ENCODE peak calls at places on chromosomes 2 and 18, in five cellular contexts. One of them, this sample, is unnamed.

GRCh38 chr2:238652053-238652770 is 195.7 kb upstream of the TWIST2 start:
- DNase-seq in pons: no peak
- DNase-seq in stimulated activated CD4-positive, alpha-beta T cell treated with anti-CD3 and anti-CD28 coated beads, Interleukin-1b, Interleukin-23, amount 100 ng/mL, for 24 hours: no peak
- DNase-seq in mesendoderm: no peak
- DNase-seq in T follicular helper cell: no peak
- DNase-seq in this sample: no peak

GRCh38 chr18:2980607-2980923 is 32.4 kb downstream of the LPIN2 start:
- DNase-seq in pons: no peak
- DNase-seq in stimulated activated CD4-positive, alpha-beta T cell treated with anti-CD3 and anti-CD28 coated beads, Interleukin-1b, Interleukin-23, amount 100 ng/mL, for 24 hours: no peak
- DNase-seq in mesendoderm: no peak
- DNase-seq in T follicular helper cell: no peak
- DNase-seq in this sample: no peak

GRCh38 chr2:204643326-204643725 is 98.1 kb downstream of the PARD3B start:
- DNase-seq in pons: no peak
- DNase-seq in stimulated activated CD4-positive, alpha-beta T cell treated with anti-CD3 and anti-CD28 coated beads, Interleukin-1b, Interleukin-23, amount 100 ng/mL, for 24 hours: no peak
- DNase-seq in mesendoderm: no peak
- DNase-seq in T follicular helper cell: no peak
- DNase-seq in this sample: no peak

GRCh38 chr2:167861574-167862193 is 385.7 kb downstream of the STK39 start:
- DNase-seq in pons: no peak
- DNase-seq in stimulated activated CD4-positive, alpha-beta T cell treated with anti-CD3 and anti-CD28 coated beads, Interleukin-1b, Interleukin-23, amount 100 ng/mL, for 24 hours: no peak
- DNase-seq in mesendoderm: peak
- DNase-seq in T follicular helper cell: no peak
- DNase-seq in this sample: no peak

GRCh38 chr2:209768557-209768956 is 3.1 kb upstream of the UNC80 start:
- DNase-seq in pons: no peak
- DNase-seq in stimulated activated CD4-positive, alpha-beta T cell treated with anti-CD3 and anti-CD28 coated beads, Interleukin-1b, Interleukin-23, amount 100 ng/mL, for 24 hours: no peak
- DNase-seq in mesendoderm: no peak
- DNase-seq in T follicular helper cell: no peak
- DNase-seq in this sample: no peak

GRCh38 chr2:107072150-107072940 is 186.4 kb upstream of the ST6GAL2 start:
- DNase-seq in pons: no peak
- DNase-seq in stimulated activated CD4-positive, alpha-beta T cell treated with anti-CD3 and anti-CD28 coated beads, Interleukin-1b, Interleukin-23, amount 100 ng/mL, for 24 hours: no peak
- DNase-seq in mesendoderm: no peak
- DNase-seq in T follicular helper cell: no peak
- DNase-seq in this sample: no peak

GRCh38 chr18:3402962-3403585 is 46.9 kb upstream of the TGIF1 start:
- DNase-seq in pons: no peak
- DNase-seq in stimulated activated CD4-positive, alpha-beta T cell treated with anti-CD3 and anti-CD28 coated beads, Interleukin-1b, Interleukin-23, amount 100 ng/mL, for 24 hours: no peak
- DNase-seq in mesendoderm: peak
- DNase-seq in T follicular helper cell: no peak
- DNase-seq in this sample: no peak

GRCh38 chr2:203648273-203648672 is 58.2 kb upstream of the CD28 start:
- DNase-seq in pons: no peak
- DNase-seq in stimulated activated CD4-positive, alpha-beta T cell treated with anti-CD3 and anti-CD28 coated beads, Interleukin-1b, Interleukin-23, amount 100 ng/mL, for 24 hours: no peak
- DNase-seq in mesendoderm: no peak
- DNase-seq in T follicular helper cell: no peak
- DNase-seq in this sample: no peak

GRCh38 chr18:37294951-37295350 is 270.6 kb downstream of the CELF4 start:
- DNase-seq in pons: no peak
- DNase-seq in stimulated activated CD4-positive, alpha-beta T cell treated with anti-CD3 and anti-CD28 coated beads, Interleukin-1b, Interleukin-23, amount 100 ng/mL, for 24 hours: no peak
- DNase-seq in mesendoderm: peak
- DNase-seq in T follicular helper cell: no peak
- DNase-seq in this sample: no peak

GRCh38 chr2:8685697-8686358 is 4.0 kb downstream of the ID2 start:
- DNase-seq in pons: peak
- DNase-seq in stimulated activated CD4-positive, alpha-beta T cell treated with anti-CD3 and anti-CD28 coated beads, Interleukin-1b, Interleukin-23, amount 100 ng/mL, for 24 hours: peak
- DNase-seq in mesendoderm: peak
- DNase-seq in T follicular helper cell: peak
- DNase-seq in this sample: peak

GRCh38 chr2:43059183-43059897 is 167.1 kb downstream of the ZFP36L2 start:
- DNase-seq in pons: peak
- DNase-seq in stimulated activated CD4-positive, alpha-beta T cell treated with anti-CD3 and anti-CD28 coated beads, Interleukin-1b, Interleukin-23, amount 100 ng/mL, for 24 hours: peak
- DNase-seq in mesendoderm: no peak
- DNase-seq in T follicular helper cell: peak
- DNase-seq in this sample: peak

GRCh38 chr18:926946-927345 is 22.3 kb downstream of the ADCYAP1 start:
- DNase-seq in pons: no peak
- DNase-seq in stimulated activated CD4-positive, alpha-beta T cell treated with anti-CD3 and anti-CD28 coated beads, Interleukin-1b, Interleukin-23, amount 100 ng/mL, for 24 hours: no peak
- DNase-seq in mesendoderm: no peak
- DNase-seq in T follicular helper cell: no peak
- DNase-seq in this sample: no peak

GRCh38 chr18:13422541-13423147 is 204.1 kb downstream of the LDLRAD4 start:
- DNase-seq in pons: no peak
- DNase-seq in stimulated activated CD4-positive, alpha-beta T cell treated with anti-CD3 and anti-CD28 coated beads, Interleukin-1b, Interleukin-23, amount 100 ng/mL, for 24 hours: no peak
- DNase-seq in mesendoderm: no peak
- DNase-seq in T follicular helper cell: no peak
- DNase-seq in this sample: peak

GRCh38 chr2:168060956-168061750 is 186.2 kb downstream of the STK39 start:
- DNase-seq in pons: peak
- DNase-seq in stimulated activated CD4-positive, alpha-beta T cell treated with anti-CD3 and anti-CD28 coated beads, Interleukin-1b, Interleukin-23, amount 100 ng/mL, for 24 hours: no peak
- DNase-seq in mesendoderm: no peak
- DNase-seq in T follicular helper cell: no peak
- DNase-seq in this sample: no peak

GRCh38 chr2:169676850-169677249 is 17.4 kb downstream of the CFAP210 start:
- DNase-seq in pons: no peak
- DNase-seq in stimulated activated CD4-positive, alpha-beta T cell treated with anti-CD3 and anti-CD28 coated beads, Interleukin-1b, Interleukin-23, amount 100 ng/mL, for 24 hours: no peak
- DNase-seq in mesendoderm: no peak
- DNase-seq in T follicular helper cell: no peak
- DNase-seq in this sample: no peak

GRCh38 chr2:239809391-239809790 is 215.8 kb downstream of the NDUFA10 start:
- DNase-seq in pons: no peak
- DNase-seq in stimulated activated CD4-positive, alpha-beta T cell treated with anti-CD3 and anti-CD28 coated beads, Interleukin-1b, Interleukin-23, amount 100 ng/mL, for 24 hours: no peak
- DNase-seq in mesendoderm: no peak
- DNase-seq in T follicular helper cell: no peak
- DNase-seq in this sample: no peak

GRCh38 chr2:196112408-196113039 is 43.9 kb upstream of the DNAH7 start:
- DNase-seq in pons: no peak
- DNase-seq in stimulated activated CD4-positive, alpha-beta T cell treated with anti-CD3 and anti-CD28 coated beads, Interleukin-1b, Interleukin-23, amount 100 ng/mL, for 24 hours: no peak
- DNase-seq in mesendoderm: peak
- DNase-seq in T follicular helper cell: no peak
- DNase-seq in this sample: peak

GRCh38 chr2:224630659-224631550 is 45.7 kb upstream of the CUL3 start:
- DNase-seq in pons: no peak
- DNase-seq in stimulated activated CD4-positive, alpha-beta T cell treated with anti-CD3 and anti-CD28 coated beads, Interleukin-1b, Interleukin-23, amount 100 ng/mL, for 24 hours: no peak
- DNase-seq in mesendoderm: peak
- DNase-seq in T follicular helper cell: no peak
- DNase-seq in this sample: no peak

GRCh38 chr2:127671557-127672302 is 3.6 kb downstream of the LIMS2 start:
- DNase-seq in pons: no peak
- DNase-seq in stimulated activated CD4-positive, alpha-beta T cell treated with anti-CD3 and anti-CD28 coated beads, Interleukin-1b, Interleukin-23, amount 100 ng/mL, for 24 hours: no peak
- DNase-seq in mesendoderm: no peak
- DNase-seq in T follicular helper cell: no peak
- DNase-seq in this sample: no peak

GRCh38 chr2:85397925-85398331 is 12.2 kb downstream of the CAPG start:
- DNase-seq in pons: no peak
- DNase-seq in stimulated activated CD4-positive, alpha-beta T cell treated with anti-CD3 and anti-CD28 coated beads, Interleukin-1b, Interleukin-23, amount 100 ng/mL, for 24 hours: no peak
- DNase-seq in mesendoderm: no peak
- DNase-seq in T follicular helper cell: no peak
- DNase-seq in this sample: no peak

GRCh38 chr18:58813090-58813489 is 51.6 kb upstream of the ZNF532 start:
- DNase-seq in pons: peak
- DNase-seq in stimulated activated CD4-positive, alpha-beta T cell treated with anti-CD3 and anti-CD28 coated beads, Interleukin-1b, Interleukin-23, amount 100 ng/mL, for 24 hours: no peak
- DNase-seq in mesendoderm: no peak
- DNase-seq in T follicular helper cell: no peak
- DNase-seq in this sample: peak

GRCh38 chr2:240919161-240919781 is 13.1 kb downstream of the CROCC2 start:
- DNase-seq in pons: no peak
- DNase-seq in stimulated activated CD4-positive, alpha-beta T cell treated with anti-CD3 and anti-CD28 coated beads, Interleukin-1b, Interleukin-23, amount 100 ng/mL, for 24 hours: no peak
- DNase-seq in mesendoderm: no peak
- DNase-seq in T follicular helper cell: no peak
- DNase-seq in this sample: no peak

GRCh38 chr2:239908744-239909143 is 116.4 kb downstream of the NDUFA10 start:
- DNase-seq in pons: no peak
- DNase-seq in stimulated activated CD4-positive, alpha-beta T cell treated with anti-CD3 and anti-CD28 coated beads, Interleukin-1b, Interleukin-23, amount 100 ng/mL, for 24 hours: no peak
- DNase-seq in mesendoderm: no peak
- DNase-seq in T follicular helper cell: no peak
- DNase-seq in this sample: no peak

GRCh38 chr2:34567128-34567527 is 968.0 kb upstream of the FAM98A start:
- DNase-seq in pons: no peak
- DNase-seq in stimulated activated CD4-positive, alpha-beta T cell treated with anti-CD3 and anti-CD28 coated beads, Interleukin-1b, Interleukin-23, amount 100 ng/mL, for 24 hours: no peak
- DNase-seq in mesendoderm: no peak
- DNase-seq in T follicular helper cell: no peak
- DNase-seq in this sample: no peak

GRCh38 chr2:126790987-126791780 is 107.5 kb upstream of the TEX51 start:
- DNase-seq in pons: no peak
- DNase-seq in stimulated activated CD4-positive, alpha-beta T cell treated with anti-CD3 and anti-CD28 coated beads, Interleukin-1b, Interleukin-23, amount 100 ng/mL, for 24 hours: no peak
- DNase-seq in mesendoderm: no peak
- DNase-seq in T follicular helper cell: no peak
- DNase-seq in this sample: no peak

GRCh38 chr2:75089471-75089870 is 109.8 kb downstream of the TACR1 start:
- DNase-seq in pons: no peak
- DNase-seq in stimulated activated CD4-positive, alpha-beta T cell treated with anti-CD3 and anti-CD28 coated beads, Interleukin-1b, Interleukin-23, amount 100 ng/mL, for 24 hours: no peak
- DNase-seq in mesendoderm: no peak
- DNase-seq in T follicular helper cell: no peak
- DNase-seq in this sample: no peak

GRCh38 chr18:25233582-25234362 is 118.2 kb downstream of the ZNF521 start:
- DNase-seq in pons: no peak
- DNase-seq in stimulated activated CD4-positive, alpha-beta T cell treated with anti-CD3 and anti-CD28 coated beads, Interleukin-1b, Interleukin-23, amount 100 ng/mL, for 24 hours: no peak
- DNase-seq in mesendoderm: peak
- DNase-seq in T follicular helper cell: no peak
- DNase-seq in this sample: no peak

GRCh38 chr2:211495339-211495738 is 938.9 kb downstream of the CPS1 start:
- DNase-seq in pons: no peak
- DNase-seq in stimulated activated CD4-positive, alpha-beta T cell treated with anti-CD3 and anti-CD28 coated beads, Interleukin-1b, Interleukin-23, amount 100 ng/mL, for 24 hours: no peak
- DNase-seq in mesendoderm: no peak
- DNase-seq in T follicular helper cell: no peak
- DNase-seq in this sample: no peak

GRCh38 chr18:44819944-44820510 is 139.3 kb downstream of the SETBP1 start:
- DNase-seq in pons: no peak
- DNase-seq in stimulated activated CD4-positive, alpha-beta T cell treated with anti-CD3 and anti-CD28 coated beads, Interleukin-1b, Interleukin-23, amount 100 ng/mL, for 24 hours: no peak
- DNase-seq in mesendoderm: peak
- DNase-seq in T follicular helper cell: no peak
- DNase-seq in this sample: peak

GRCh38 chr2:43363086-43363485 is 136.7 kb upstream of the ZFP36L2 start:
- DNase-seq in pons: no peak
- DNase-seq in stimulated activated CD4-positive, alpha-beta T cell treated with anti-CD3 and anti-CD28 coated beads, Interleukin-1b, Interleukin-23, amount 100 ng/mL, for 24 hours: no peak
- DNase-seq in mesendoderm: no peak
- DNase-seq in T follicular helper cell: no peak
- DNase-seq in this sample: no peak

GRCh38 chr2:64582774-64583340 is 58.7 kb downstream of the AFTPH start:
- DNase-seq in pons: no peak
- DNase-seq in stimulated activated CD4-positive, alpha-beta T cell treated with anti-CD3 and anti-CD28 coated beads, Interleukin-1b, Interleukin-23, amount 100 ng/mL, for 24 hours: no peak
- DNase-seq in mesendoderm: no peak
- DNase-seq in T follicular helper cell: no peak
- DNase-seq in this sample: no peak

This sample was measured in Ammon's horn.